ENCODE peak calls at places on chromosomes 3 and 15, in ten cellular contexts. Y, O, K, I, Q, U, D, N, G and E are unnamed samples.

GRCh38 chr15:58469432-58470353 is 37.9 kb downstream of the LIPC start:
- DNase-seq in N (peak; percentile 98), D (peak; percentile 86), Q (no peak), O (peak; percentile 96), U (no peak), I (peak; percentile 97), G (no peak), K (no peak), Y (no peak), E (peak; percentile 91)

GRCh38 chr3:55651011-55651410 is 163.9 kb upstream of the WNT5A start:
- DNase-seq in Q (no peak), O (no peak), K (no peak), N (no peak), D (no peak), G (no peak), I (no peak), U (no peak), Y (no peak), E (peak; percentile 81)

GRCh38 chr3:157335677-157336076 is 101.0 kb upstream of the PTX3 start:
- DNase-seq in I (peak; percentile 82), N (peak; percentile 85), U (no peak), Q (no peak), K (no peak), O (no peak), D (no peak), Y (no peak), G (no peak), E (peak; percentile 55)

GRCh38 chr3:109460961-109461360 is 123.6 kb upstream of the DPPA4 start:
- DNase-seq in Q (no peak), O (no peak), K (no peak), U (no peak), G (no peak), D (no peak), Y (no peak), N (no peak), I (no peak), E (no peak)

GRCh38 chr15:45543051-45543450 is 20.5 kb upstream of the SLC30A4 start:
- DNase-seq in O (no peak), I (no peak), K (no peak), D (no peak), N (no peak), G (no peak), U (no peak), Q (no peak), Y (no peak), E (no peak)

GRCh38 chr15:57343018-57343417 is 33.3 kb upstream of the CGNL1 start:
- DNase-seq in D (no peak), Q (no peak), Y (no peak), G (no peak), N (no peak), U (no peak), K (no peak), I (no peak), O (no peak), E (no peak)

GRCh38 chr3:66354561-66354960 is 133.8 kb downstream of the SLC25A26 start:
- DNase-seq in Y (no peak), K (no peak), I (no peak), Q (no peak), U (no peak), N (no peak), O (no peak), G (no peak), D (no peak), E (no peak)

GRCh38 chr3:71238267-71238985 is 345.1 kb downstream of the FOXP1 start:
- DNase-seq in O (no peak), G (no peak), K (no peak), Y (no peak), N (no peak), U (no peak), Q (no peak), D (no peak), I (peak; percentile 16), E (peak; percentile 15)

GRCh38 chr3:132695422-132695821 is 26.8 kb downstream of the NPHP3 start:
- DNase-seq in G (no peak), U (no peak), N (peak; percentile 4), O (no peak), D (no peak), Y (no peak), K (no peak), I (peak; percentile 13), Q (no peak), E (no peak)

GRCh38 chr15:64274541-64274940 is 81.4 kb downstream of the CSNK1G1 start:
- DNase-seq in K (no peak), N (no peak), Q (no peak), D (no peak), I (no peak), G (no peak), O (no peak), U (no peak), Y (no peak), E (no peak)

GRCh38 chr3:138384971-138385370 is 36.6 kb downstream of the MRAS start:
- DNase-seq in N (no peak), O (no peak), U (no peak), Y (no peak), Q (no peak), K (no peak), G (no peak), I (no peak), D (no peak), E (no peak)

GRCh38 chr3:66795365-66795764 is 202.7 kb upstream of the KBTBD8 start:
- DNase-seq in Q (no peak), G (no peak), O (no peak), I (peak; percentile 94), D (no peak), Y (no peak), U (no peak), K (no peak), N (no peak), E (no peak)

DNA sequence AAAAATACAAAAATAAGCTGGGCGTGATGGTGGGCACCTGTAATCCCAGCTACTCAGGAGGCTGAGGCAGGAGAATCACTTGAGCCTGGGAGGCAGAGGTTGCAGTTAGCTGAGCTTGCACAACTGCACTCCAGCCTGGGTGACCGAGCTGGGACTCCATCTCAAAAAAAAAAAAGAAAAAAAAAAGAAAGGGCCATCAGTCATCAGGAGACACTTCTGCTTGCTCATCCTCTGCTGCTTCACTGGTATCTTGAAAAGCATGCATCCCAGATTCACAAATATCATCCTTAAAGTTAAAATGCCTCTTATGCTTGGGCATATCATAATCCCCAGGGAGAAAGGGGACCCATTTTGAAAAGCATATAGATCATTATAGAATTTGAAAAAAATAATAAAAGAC is 176.6 kb upstream of the NR2F2 start:
- DNase-seq in Q (no peak), O (no peak), K (no peak), N (no peak), U (no peak), D (no peak), G (no peak), I (no peak), Y (no peak), E (no peak)
- H3K4me3 ChIP-seq in Q (no peak overlapping the region), O (no peak overlapping the region), K (no peak overlapping the region), N (no peak overlapping the region), U (no peak overlapping the region), D (no peak overlapping the region), G (no peak overlapping the region), I (no peak overlapping the region), Y (no peak overlapping the region), E (no peak overlapping the region)

GRCh38 chr15:72222433-72222832 is 8.6 kb downstream of the PKM start:
- DNase-seq in Q (peak; percentile 69), G (no peak), I (no peak), U (peak; percentile 82), D (no peak), Y (peak; percentile 85), N (no peak), K (peak; percentile 45), O (peak; percentile 96), E (no peak)
- H3K4me1 ChIP-seq in Q (peaks cover 4% of the 10 kb centered on the region), G (peaks cover 16% of the 10 kb centered on the region), I (peaks cover 33% of the 10 kb centered on the region), U (peaks cover 35% of the 10 kb centered on the region), D (peaks cover 17% of the 10 kb centered on the region), Y (peaks cover 30% of the 10 kb centered on the region), N (peaks cover 77% of the 10 kb centered on the region), K (peaks cover 82% of the 10 kb centered on the region), O (peaks cover 62% of the 10 kb centered on the region), E (peaks cover 26% of the 10 kb centered on the region)

GRCh38 chr15:96329403-96329981 is 1.0 kb upstream of the NR2F2 start:
- DNase-seq in O (no peak), U (no peak), Y (no peak), I (no peak), K (no peak), N (no peak), D (no peak), Q (no peak), G (no peak), E (no peak)
- H3K4me3 ChIP-seq in O (peak overlapping the region; percentile 73), U (peak overlapping the region; percentile 97), Y (peak overlapping the region; percentile 43), I (peak overlapping the region; percentile 67), K (peak overlapping the region; percentile 88), N (peak overlapping the region; percentile 75), D (peak overlapping the region; percentile 35), Q (no peak overlapping the region), G (peak overlapping the region; percentile 21), E (peak overlapping the region; percentile 77)

DNA sequence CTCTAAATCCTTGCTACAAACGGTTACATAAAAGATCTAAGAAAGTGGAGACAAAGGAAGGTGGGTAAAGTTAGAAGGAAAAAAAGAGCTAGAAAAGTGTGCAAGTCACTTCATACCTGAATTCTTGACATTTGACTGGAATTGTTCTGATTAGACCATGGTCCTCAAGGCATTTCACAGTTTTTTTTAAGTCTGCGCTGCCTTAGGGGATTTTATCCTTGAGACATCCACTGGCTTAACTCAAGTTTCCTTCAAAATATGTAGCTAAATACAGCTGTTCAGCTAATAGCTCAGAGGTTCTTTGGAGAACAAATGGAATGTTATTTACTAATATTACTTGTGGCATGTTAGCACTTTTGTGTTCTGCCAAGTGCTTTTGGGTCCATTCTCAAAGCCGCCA is 236.9 kb downstream of the TP63 start:
- DNase-seq in D (no peak), N (no peak), K (no peak), O (no peak), Y (no peak), Q (no peak), U (no peak), G (no peak), I (no peak), E (no peak)
- H3K4me1 ChIP-seq in D (no peaks in the 10 kb centered on the region), N (no peaks in the 10 kb centered on the region), K (peaks cover 6% of the 10 kb centered on the region), O (peaks cover 7% of the 10 kb centered on the region), Y (no peaks in the 10 kb centered on the region), Q (no peaks in the 10 kb centered on the region), U (peaks cover 4% of the 10 kb centered on the region), G (no peaks in the 10 kb centered on the region), I (no peaks in the 10 kb centered on the region), E (no peaks in the 10 kb centered on the region)

GRCh38 chr3:114624676-114625181 is 330.9 kb downstream of the TIGIT start:
- DNase-seq in U (peak; percentile 98), Y (peak; percentile 93), I (peak; percentile 99), D (no peak), Q (peak; percentile 57), N (peak; percentile 97), O (peak; percentile 89), K (peak; percentile 92), G (peak; percentile 83), E (peak; percentile 77)
- H3K4me3 ChIP-seq in U (peak overlapping the region; percentile 42), Y (peak overlapping the region; percentile 30), I (peak overlapping the region; percentile 62), D (no peak overlapping the region), Q (no peak overlapping the region), N (no peak overlapping the region), O (no peak overlapping the region), K (peak overlapping the region; percentile 68), G (no peak overlapping the region), E (peak overlapping the region; percentile 48)

GRCh38 chr3:125186261-125186770 is 26.2 kb downstream of the SLC12A8 start:
- DNase-seq in U (no peak), I (peak; percentile 71), K (no peak), Q (no peak), Y (no peak), O (no peak), N (peak; percentile 65), G (no peak), D (no peak), E (no peak)
- H3K4me1 ChIP-seq in U (peaks cover 14% of the 10 kb centered on the region), I (peaks cover 13% of the 10 kb centered on the region), K (peaks cover 6% of the 10 kb centered on the region), Q (no peaks in the 10 kb centered on the region), Y (no peaks in the 10 kb centered on the region), O (no peaks in the 10 kb centered on the region), N (peaks cover 37% of the 10 kb centered on the region), G (no peaks in the 10 kb centered on the region), D (no peaks in the 10 kb centered on the region), E (no peaks in the 10 kb centered on the region)